ENCODE peak calls at places on chromosomes 2 and 18, in four cellular contexts. L is K562, U is GM12891, K is GM12878. C is an unnamed sample.
A peak's percentile ranks its signal among the peaks of the same experiment; 100 is the strongest.

GRCh38 chr2:178756843-178757242 is 50.4 kb downstream of the TTN start:
- DNase-seq in L (no peak), K (no peak), U (no peak), C (no peak)

GRCh38 chr2:69789129-69789528 is 40.3 kb upstream of the GMCL1 start:
- DNase-seq in L (no peak), U (no peak), K (no peak), C (no peak)

GRCh38 chr2:31217465-31218200 is at the start of gene CAPN14:
- DNase-seq in K (no peak), U (no peak), L (no peak), C (no peak)

GRCh38 chr2:64186698-64187605 is 42.7 kb upstream of the PELI1 start:
- DNase-seq in U (no peak), L (no peak), K (no peak), C (peak; percentile 32)

GRCh38 chr18:75418293-75418692 is 9.2 kb downstream of the SMIM21 start:
- DNase-seq in L (no peak), U (no peak), K (no peak), C (no peak)

GRCh38 chr18:75363446-75364225 is 63.9 kb downstream of the SMIM21 start:
- DNase-seq in K (no peak), L (no peak), U (no peak), C (no peak)

GRCh38 chr2:215522237-215522636 is 86.4 kb upstream of the FN1 start:
- DNase-seq in U (no peak), K (no peak), L (no peak), C (no peak)

GRCh38 chr18:13245481-13246000 is 27.0 kb downstream of the LDLRAD4 start:
- DNase-seq in U (no peak), K (no peak), L (no peak), C (no peak)

GRCh38 chr2:82636411-82637020 is 1822.6 kb downstream of the SUCLG1 start:
- DNase-seq in U (no peak), K (no peak), L (no peak), C (no peak)

GRCh38 chr18:63409301-63409700 is 13.0 kb downstream of the VPS4B start:
- DNase-seq in U (no peak), L (no peak), K (no peak), C (no peak)

GRCh38 chr2:165793779-165794519 is at the start of gene GALNT3:
- DNase-seq in K (no peak), U (peak; percentile 22), L (no peak), C (peak; percentile 54)

GRCh38 chr2:94871226-94872087 is at the start of gene TEKT4:
- DNase-seq in L (no peak), K (no peak), U (no peak), C (no peak)

GRCh38 chr2:238866656-238867277 is 18.9 kb downstream of the TWIST2 start:
- DNase-seq in L (no peak), K (no peak), U (no peak), C (no peak)

GRCh38 chr2:95738301-95738700 is 146.5 kb downstream of the TRIM43 start:
- DNase-seq in L (no peak), K (no peak), U (no peak), C (no peak)

GRCh38 chr18:75255113-75255512 is 44.5 kb downstream of the TSHZ1 start:
- DNase-seq in U (no peak), K (no peak), L (no peak), C (no peak)

GRCh38 chr2:42965196-42965595 is 172.8 kb upstream of the HAAO start:
- DNase-seq in L (no peak), K (no peak), U (no peak), C (no peak)

GRCh38 chr2:69269330-69269729 is 117.7 kb downstream of the GFPT1 start:
- DNase-seq in L (no peak), K (no peak), U (no peak), C (no peak)

GRCh38 chr2:57880446-57880845 is 166.2 kb upstream of the VRK2 start:
- DNase-seq in U (no peak), L (no peak), K (no peak), C (no peak)

GRCh38 chr2:198639580-198639979 is 818.2 kb downstream of the SATB2 start:
- DNase-seq in K (no peak), U (no peak), L (no peak), C (peak; percentile 76)

GRCh38 chr2:74648009-74648443 is at the start of gene M1AP:
- DNase-seq in U (no peak), L (no peak), K (no peak), C (no peak)

GRCh38 chr18:11149441-11150270 is at the start of gene PIEZO2:
- DNase-seq in K (peak; percentile 43), U (peak; percentile 96), L (peak; percentile 23), C (no peak)

GRCh38 chr2:120853294-120854013 is 117.8 kb downstream of the GLI2 start:
- DNase-seq in L (no peak), K (no peak), U (no peak), C (no peak)

GRCh38 chr2:199477277-199477834 is 19.6 kb upstream of the SATB2 start:
- DNase-seq in L (no peak), U (no peak), K (no peak), C (no peak)

GRCh38 chr2:56448403-56448998 is 264.7 kb downstream of the CCDC85A start:
- DNase-seq in U (no peak), K (no peak), L (no peak), C (no peak)

GRCh38 chr2:206958236-206958635 is 18.9 kb downstream of the CPO start:
- DNase-seq in K (no peak), L (no peak), U (no peak), C (no peak)

GRCh38 chr18:76452357-76452756 is 42.7 kb downstream of the ZNF516 start:
- DNase-seq in L (no peak), U (no peak), K (no peak), C (no peak)

GRCh38 chr2:12282780-12283695 is 433.7 kb upstream of the TRIB2 start:
- DNase-seq in L (no peak), K (no peak), U (no peak), C (no peak)

GRCh38 chr2:237075749-237076599 is 9.7 kb upstream of the COPS8 start:
- DNase-seq in K (no peak), U (no peak), L (peak; percentile 7), C (no peak)

GRCh38 chr2:233489666-233490065 is 76.9 kb downstream of the USP40 start:
- DNase-seq in K (no peak), L (no peak), U (no peak), C (no peak)

GRCh38 chr2:233495503-233496496 is 70.8 kb downstream of the USP40 start:
- DNase-seq in K (no peak), L (no peak), U (no peak), C (no peak)

GRCh38 chr2:23926289-23926749 is 604 bp downstream of the ATAD2B start:
- DNase-seq in L (peak; percentile 47), K (no peak), U (peak; percentile 23), C (no peak)

GRCh38 chr2:160309585-160309984 is 109.5 kb upstream of the ITGB6 start:
- DNase-seq in U (no peak), L (no peak), K (no peak), C (no peak)

GRCh38 chr2:149033716-149034115 is 4.8 kb upstream of the LYPD6B start:
- DNase-seq in U (no peak), L (no peak), K (no peak), C (no peak)

GRCh38 chr2:105183555-105184323 is 57.8 kb upstream of the GPR45 start:
- DNase-seq in K (no peak), L (no peak), U (peak; percentile 38), C (no peak)

GRCh38 chr18:54689319-54689718 is 98.3 kb downstream of the DYNAP start:
- DNase-seq in L (no peak), U (no peak), K (no peak), C (no peak)

GRCh38 chr2:187338679-187339121 is 109.4 kb downstream of the CALCRL start:
- DNase-seq in K (no peak), U (no peak), L (no peak), C (no peak)

GRCh38 chr2:37984589-37984988 is 59.5 kb downstream of the RMDN2 start:
- DNase-seq in L (no peak), K (no peak), U (no peak), C (no peak)

GRCh38 chr2:65355190-65355831 is 77.1 kb downstream of the SPRED2 start:
- DNase-seq in L (no peak), K (no peak), U (no peak), C (no peak)

DNA sequence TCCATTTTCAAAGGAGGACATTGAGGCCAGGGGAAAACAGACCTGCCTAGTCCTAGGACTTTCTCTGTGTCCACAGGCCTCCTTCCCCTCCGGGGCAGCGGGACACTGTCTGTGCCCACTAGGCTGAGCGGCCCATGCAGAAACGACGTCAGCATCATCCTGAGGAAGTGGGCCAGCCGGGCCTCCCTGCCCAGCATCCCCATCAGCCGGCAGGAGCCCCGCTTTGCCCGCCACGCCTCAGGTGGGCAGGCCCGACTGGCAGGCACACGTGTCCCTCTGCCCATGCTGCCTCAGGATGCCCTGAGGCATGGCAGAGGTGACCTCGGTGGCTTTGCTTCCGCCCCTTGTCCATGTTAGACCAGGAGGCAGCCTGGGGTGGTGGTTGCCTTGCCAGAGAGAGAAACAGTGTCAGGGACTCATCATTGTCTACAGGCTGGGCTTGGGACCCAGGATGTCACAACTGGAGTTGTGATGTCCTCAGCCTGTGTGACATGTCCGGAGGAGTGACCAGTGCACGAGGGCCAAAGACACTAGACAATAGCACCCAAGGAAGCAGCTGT is 36.7 kb downstream of the TOGARAM2 start:
- DNase-seq in U (no peak), L (no peak), K (no peak), C (no peak)
- TF ChIP-seq SPI1 in U (no peak), L (no peak), K (no peak), C (no peak)

DNA sequence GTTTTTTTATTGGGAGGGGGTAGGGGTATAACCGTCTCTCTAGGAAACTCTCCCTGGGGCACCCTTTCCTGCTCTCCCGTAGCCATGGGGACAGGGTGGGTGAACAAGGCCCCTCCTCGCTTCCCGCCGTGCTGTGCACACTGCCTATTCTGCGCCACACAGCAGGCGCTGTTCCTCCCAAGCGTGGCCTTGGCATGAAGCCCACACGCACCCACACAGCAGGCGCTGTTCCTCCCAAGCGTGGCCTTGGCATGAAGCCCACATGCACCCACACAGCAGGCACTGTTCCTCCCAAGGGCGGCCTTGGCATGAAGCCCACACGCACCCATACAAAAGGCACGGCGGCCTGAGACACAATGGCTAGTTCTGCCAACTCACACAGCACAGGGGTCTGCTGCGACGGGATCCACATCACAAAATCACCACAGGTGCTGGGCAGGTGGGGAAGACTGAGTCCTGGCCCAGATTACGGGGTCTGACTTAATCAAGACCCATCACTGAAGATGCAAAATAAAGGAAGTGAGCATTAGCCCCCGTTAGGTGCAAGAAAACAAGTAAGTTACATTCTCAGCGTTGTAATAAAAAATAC is 46.6 kb upstream of the TPO start:
- DNase-seq in L (no peak), U (no peak), K (no peak), C (no peak)
- TF ChIP-seq SPI1 in L (no peak), U (no peak), K (no peak), C (no peak)

GRCh38 chr2:218245214-218245613 is 15.6 kb upstream of the GPBAR1 start:
- DNase-seq in U (no peak), K (no peak), L (no peak), C (no peak)

GRCh38 chr2:218244204-218244603 is 16.6 kb upstream of the GPBAR1 start:
- DNase-seq in L (no peak), K (no peak), U (no peak), C (no peak)

GRCh38 chr2:218244665-218245064 is 16.1 kb upstream of the GPBAR1 start:
- DNase-seq in L (no peak), U (no peak), K (no peak), C (no peak)

GRCh38 chr2:218252509-218253247 is 8.1 kb upstream of the GPBAR1 start:
- DNase-seq in L (no peak), U (no peak), K (no peak), C (peak; percentile 53)

GRCh38 chr2:218249686-218250085 is 11.1 kb upstream of the GPBAR1 start:
- DNase-seq in U (no peak), L (no peak), K (no peak), C (no peak)
- TF ChIP-seq SPI1 in U (no peak), L (no peak), K (no peak), C (no peak)

GRCh38 chr2:171436307-171436706 is 2.3 kb downstream of the DCAF17 start:
- DNase-seq in L (no peak), U (no peak), K (no peak), C (no peak)
- TF ChIP-seq SPI1 in L (no peak), U (no peak), K (no peak), C (no peak)